ENCODE peak calls at places on chromosomes 2 and 18, in six cellular contexts. One of them, this sample, is unnamed.

GRCh38 chr2:135573620-135574019 is 42.3 kb downstream of the R3HDM1 start:
- DNase-seq in heart left ventricle: no peak
- DNase-seq in HepG2: no peak
- DNase-seq in right lobe of liver: no peak
- DNase-seq in A549: no peak
- DNase-seq in HCT116: no peak
- DNase-seq in this sample: no peak

GRCh38 chr2:235614176-235614860 is 120.5 kb downstream of the AGAP1 start:
- DNase-seq in heart left ventricle: no peak
- DNase-seq in HepG2: no peak
- DNase-seq in right lobe of liver: no peak
- DNase-seq in A549: no peak
- DNase-seq in HCT116: no peak
- DNase-seq in this sample: no peak

GRCh38 chr2:7083580-7084509 is 166.6 kb downstream of the RNF144A start:
- DNase-seq in heart left ventricle: no peak
- DNase-seq in HepG2: peak; percentile 45
- DNase-seq in right lobe of liver: no peak
- DNase-seq in A549: peak; percentile 64
- DNase-seq in HCT116: peak; percentile 32
- DNase-seq in this sample: no peak

GRCh38 chr18:72847134-72847533 is 20.7 kb downstream of the NETO1 start:
- DNase-seq in heart left ventricle: no peak
- DNase-seq in HepG2: no peak
- DNase-seq in right lobe of liver: no peak
- DNase-seq in A549: no peak
- DNase-seq in HCT116: no peak
- DNase-seq in this sample: no peak

GRCh38 chr2:85772019-85772745 is 18.4 kb downstream of the ATOH8 start:
- DNase-seq in heart left ventricle: peak; percentile 98
- DNase-seq in HepG2: peak; percentile 97
- DNase-seq in right lobe of liver: peak; percentile 97
- DNase-seq in A549: peak; percentile 90
- DNase-seq in HCT116: peak; percentile 73
- DNase-seq in this sample: peak; percentile 95

GRCh38 chr2:111139637-111140317 is 19.1 kb downstream of the BCL2L11 start:
- DNase-seq in heart left ventricle: no peak
- DNase-seq in HepG2: no peak
- DNase-seq in right lobe of liver: no peak
- DNase-seq in A549: no peak
- DNase-seq in HCT116: no peak
- DNase-seq in this sample: no peak

GRCh38 chr2:97745474-97746172 is 32.2 kb downstream of the ZAP70 start:
- DNase-seq in heart left ventricle: no peak
- DNase-seq in HepG2: no peak
- DNase-seq in right lobe of liver: no peak
- DNase-seq in A549: no peak
- DNase-seq in HCT116: no peak
- DNase-seq in this sample: no peak

GRCh38 chr2:233026211-233026813 is 6.2 kb upstream of the NEU2 start:
- DNase-seq in heart left ventricle: no peak
- DNase-seq in HepG2: no peak
- DNase-seq in right lobe of liver: no peak
- DNase-seq in A549: peak; percentile 19
- DNase-seq in HCT116: no peak
- DNase-seq in this sample: no peak

GRCh38 chr2:101803128-101803527 is 105.6 kb downstream of the MAP4K4 start:
- DNase-seq in heart left ventricle: no peak
- DNase-seq in HepG2: peak; percentile 79
- DNase-seq in right lobe of liver: no peak
- DNase-seq in A549: peak; percentile 54
- DNase-seq in HCT116: no peak
- DNase-seq in this sample: no peak

GRCh38 chr2:214138779-214139178 is 272.1 kb upstream of the VWC2L start:
- DNase-seq in heart left ventricle: no peak
- DNase-seq in HepG2: no peak
- DNase-seq in right lobe of liver: no peak
- DNase-seq in A549: no peak
- DNase-seq in HCT116: no peak
- DNase-seq in this sample: no peak

GRCh38 chr18:10055125-10055750 is 141.4 kb downstream of the VAPA start:
- DNase-seq in heart left ventricle: no peak
- DNase-seq in HepG2: no peak
- DNase-seq in right lobe of liver: no peak
- DNase-seq in A549: no peak
- DNase-seq in HCT116: no peak
- DNase-seq in this sample: no peak
- TF ChIP-seq POLR2A in heart left ventricle: no peak
- TF ChIP-seq POLR2A in HepG2: no peak
- TF ChIP-seq POLR2A in right lobe of liver: no peak
- TF ChIP-seq POLR2A in A549: no peak
- TF ChIP-seq POLR2A in HCT116: no peak
- TF ChIP-seq POLR2A in this sample: no peak

GRCh38 chr2:103179800-103180199 is 418.0 kb downstream of the TMEM182 start:
- DNase-seq in heart left ventricle: no peak
- DNase-seq in HepG2: no peak
- DNase-seq in right lobe of liver: no peak
- DNase-seq in A549: no peak
- DNase-seq in HCT116: no peak
- DNase-seq in this sample: no peak

GRCh38 chr2:103183061-103183460 is 421.2 kb downstream of the TMEM182 start:
- DNase-seq in heart left ventricle: no peak
- DNase-seq in HepG2: no peak
- DNase-seq in right lobe of liver: no peak
- DNase-seq in A549: no peak
- DNase-seq in HCT116: no peak
- DNase-seq in this sample: no peak
- TF ChIP-seq CTCF in heart left ventricle: no peak
- TF ChIP-seq CTCF in HepG2: no peak
- TF ChIP-seq CTCF in right lobe of liver: no peak
- TF ChIP-seq CTCF in A549: no peak
- TF ChIP-seq CTCF in HCT116: no peak
- TF ChIP-seq CTCF in this sample: no peak

GRCh38 chr2:176164184-176164802 is 7.2 kb downstream of the HOXD3 start:
- DNase-seq in heart left ventricle: no peak
- DNase-seq in HepG2: no peak
- DNase-seq in right lobe of liver: no peak
- DNase-seq in A549: no peak
- DNase-seq in HCT116: no peak
- DNase-seq in this sample: no peak
- H3K9me3 ChIP-seq in heart left ventricle: no peaks in the 10 kb centered on the region
- H3K9me3 ChIP-seq in HepG2: no peaks in the 10 kb centered on the region
- H3K9me3 ChIP-seq in right lobe of liver: no peaks in the 10 kb centered on the region
- H3K9me3 ChIP-seq in A549: no peaks in the 10 kb centered on the region
- H3K9me3 ChIP-seq in HCT116: no peaks in the 10 kb centered on the region
- H3K9me3 ChIP-seq in this sample: no peaks in the 10 kb centered on the region

GRCh38 chr2:201987426-201987825 is 46.2 kb upstream of the FZD7 start:
- DNase-seq in heart left ventricle: no peak
- DNase-seq in HepG2: no peak
- DNase-seq in right lobe of liver: no peak
- DNase-seq in A549: no peak
- DNase-seq in HCT116: no peak
- DNase-seq in this sample: no peak

GRCh38 chr2:201983174-201983573 is 50.5 kb upstream of the FZD7 start:
- DNase-seq in heart left ventricle: no peak
- DNase-seq in HepG2: no peak
- DNase-seq in right lobe of liver: no peak
- DNase-seq in A549: no peak
- DNase-seq in HCT116: no peak
- DNase-seq in this sample: no peak

GRCh38 chr2:201985740-201986735 is 47.6 kb upstream of the FZD7 start:
- DNase-seq in heart left ventricle: no peak
- DNase-seq in HepG2: peak; percentile 27
- DNase-seq in right lobe of liver: no peak
- DNase-seq in A549: no peak
- DNase-seq in HCT116: no peak
- DNase-seq in this sample: no peak

GRCh38 chr2:201984333-201984732 is 49.3 kb upstream of the FZD7 start:
- DNase-seq in heart left ventricle: no peak
- DNase-seq in HepG2: no peak
- DNase-seq in right lobe of liver: no peak
- DNase-seq in A549: no peak
- DNase-seq in HCT116: no peak
- DNase-seq in this sample: no peak

DNA sequence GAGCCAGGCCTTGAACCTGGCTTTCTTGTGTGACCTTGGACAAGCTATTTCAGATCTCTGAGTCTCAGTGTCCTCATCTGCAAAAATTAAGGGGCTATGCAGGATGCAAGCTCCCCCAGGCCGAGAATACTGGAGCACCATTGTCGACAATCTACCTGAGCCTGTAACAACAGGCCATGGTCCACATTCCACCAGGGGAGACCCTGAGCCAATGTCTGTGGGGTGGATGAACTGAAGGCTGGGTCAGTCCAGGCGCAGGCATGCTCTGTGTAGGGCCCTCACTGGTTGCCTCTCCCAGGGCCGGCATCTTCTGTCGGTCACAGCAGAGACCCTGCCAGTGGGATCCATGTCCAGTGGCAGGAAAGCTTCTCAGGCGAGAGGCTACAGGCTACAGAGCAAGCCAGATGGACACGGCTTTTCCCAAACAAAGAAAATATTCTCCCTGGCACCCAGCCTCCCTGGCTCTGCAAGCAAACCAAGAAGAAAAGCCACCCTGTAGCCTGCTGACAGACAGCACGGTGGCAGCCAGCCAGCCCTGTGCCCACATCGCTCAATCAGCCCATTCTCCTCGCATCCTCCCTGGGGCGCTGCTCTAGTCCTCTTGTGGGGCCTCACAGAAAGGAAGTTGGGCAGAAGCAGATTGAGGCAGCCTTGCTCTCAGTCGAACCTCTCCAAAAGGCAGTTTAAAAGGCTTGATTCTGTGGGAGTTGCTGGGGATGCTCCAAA is 48.7 kb upstream of the FZD7 start:
- DNase-seq in heart left ventricle: no peak
- DNase-seq in HepG2: no peak
- DNase-seq in right lobe of liver: no peak
- DNase-seq in A549: no peak
- DNase-seq in HCT116: no peak
- DNase-seq in this sample: no peak
- TF ChIP-seq POLR2A in heart left ventricle: no peak
- TF ChIP-seq POLR2A in HepG2: no peak
- TF ChIP-seq POLR2A in right lobe of liver: no peak
- TF ChIP-seq POLR2A in A549: no peak
- TF ChIP-seq POLR2A in HCT116: no peak
- TF ChIP-seq POLR2A in this sample: no peak

GRCh38 chr2:133264951-133265949 is 303.0 kb downstream of the NCKAP5 start:
- DNase-seq in heart left ventricle: peak; percentile 44
- DNase-seq in HepG2: no peak
- DNase-seq in right lobe of liver: peak; percentile 69
- DNase-seq in A549: peak; percentile 81
- DNase-seq in HCT116: no peak
- DNase-seq in this sample: peak; percentile 83

GRCh38 chr2:133266926-133267590 is 301.2 kb downstream of the NCKAP5 start:
- DNase-seq in heart left ventricle: no peak
- DNase-seq in HepG2: no peak
- DNase-seq in right lobe of liver: no peak
- DNase-seq in A549: peak; percentile 51
- DNase-seq in HCT116: no peak
- DNase-seq in this sample: no peak

GRCh38 chr2:133266075-133266925 is 302.0 kb downstream of the NCKAP5 start:
- DNase-seq in heart left ventricle: no peak
- DNase-seq in HepG2: no peak
- DNase-seq in right lobe of liver: peak; percentile 52
- DNase-seq in A549: peak; percentile 64
- DNase-seq in HCT116: no peak
- DNase-seq in this sample: no peak

DNA sequence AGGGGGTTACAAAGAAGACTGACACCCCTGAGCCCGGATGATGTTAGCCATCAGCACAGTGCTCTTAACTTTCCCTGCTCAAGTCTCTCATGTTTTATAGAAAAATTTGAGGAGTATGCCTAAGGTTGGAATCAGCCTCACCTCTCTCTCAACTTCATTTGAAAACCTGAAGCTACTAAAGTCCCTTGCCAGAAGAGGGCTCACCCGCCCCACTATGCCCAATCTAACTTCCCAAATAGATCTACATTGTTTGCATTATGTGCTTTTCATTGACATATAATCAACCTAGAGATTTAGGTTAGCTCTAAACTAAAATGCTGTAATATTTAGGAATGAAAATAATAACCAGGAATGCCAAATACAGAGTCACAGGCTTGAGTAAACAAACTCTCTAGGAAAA is 305.4 kb downstream of the NCKAP5 start:
- DNase-seq in heart left ventricle: no peak
- DNase-seq in HepG2: no peak
- DNase-seq in right lobe of liver: no peak
- DNase-seq in A549: peak; percentile 35
- DNase-seq in HCT116: no peak
- DNase-seq in this sample: no peak
- TF ChIP-seq CTCF in heart left ventricle: no peak
- TF ChIP-seq CTCF in HepG2: no peak
- TF ChIP-seq CTCF in right lobe of liver: no peak
- TF ChIP-seq CTCF in A549: peak; percentile 57
- TF ChIP-seq CTCF in HCT116: no peak
- TF ChIP-seq CTCF in this sample: no peak

This sample was measured in upper lobe of left lung.